ENCODE peak calls at places on chromosomes 12 and 14, in five cellular contexts. F is nephron progenitor cell, Y is foreskin fibroblast, R is A549, Q is tibial artery. C is an unnamed sample.

GRCh38 chr14:90184094-90184493 is 72.3 kb upstream of the PSMC1 start:
- DNase-seq in F (no peak), Y (no peak), R (no peak), Q (no peak), C (no peak)

GRCh38 chr14:37508500-37508899 is 86.5 kb downstream of the FOXA1 start:
- DNase-seq in F (no peak), Y (no peak), R (no peak), Q (no peak), C (no peak)

GRCh38 chr14:30389134-30389900 is 169.6 kb upstream of the G2E3 start:
- DNase-seq in F (no peak), Y (peak; percentile 2), R (no peak), Q (no peak), C (no peak)

GRCh38 chr14:103543721-103544626 is 15.0 kb downstream of the TRMT61A start:
- DNase-seq in F (no peak), Y (no peak), R (no peak), Q (peak; percentile 27), C (no peak)

GRCh38 chr12:6049992-6050391 is 74.5 kb downstream of the VWF start:
- DNase-seq in F (no peak), Y (no peak), R (no peak), Q (no peak), C (no peak)

GRCh38 chr14:90625445-90625844 is 190.8 kb downstream of the TTC7B start:
- DNase-seq in F (no peak), Y (peak; percentile 8), R (no peak), Q (no peak), C (no peak)

GRCh38 chr12:116423053-116423452 is 136.1 kb upstream of the MAP1LC3B2 start:
- DNase-seq in F (no peak), Y (peak; percentile 75), R (no peak), Q (no peak), C (no peak)

GRCh38 chr12:11649413-11650278 is at the start of gene ETV6:
- DNase-seq in F (peak; percentile 76), Y (peak; percentile 81), R (peak; percentile 87), Q (peak; percentile 80), C (peak; percentile 78)

GRCh38 chr12:128088926-128089325 is 178.0 kb upstream of the TMEM132C start:
- DNase-seq in F (no peak), Y (no peak), R (no peak), Q (no peak), C (no peak)

GRCh38 chr14:67653651-67654280 is 20.7 kb downstream of the VTI1B start:
- DNase-seq in F (no peak), Y (no peak), R (no peak), Q (no peak), C (no peak)

GRCh38 chr12:126874427-126875026 is 1392.4 kb upstream of the TMEM132C start:
- DNase-seq in F (peak; percentile 82), Y (no peak), R (peak; percentile 63), Q (peak; percentile 22), C (peak; percentile 73)

DNA sequence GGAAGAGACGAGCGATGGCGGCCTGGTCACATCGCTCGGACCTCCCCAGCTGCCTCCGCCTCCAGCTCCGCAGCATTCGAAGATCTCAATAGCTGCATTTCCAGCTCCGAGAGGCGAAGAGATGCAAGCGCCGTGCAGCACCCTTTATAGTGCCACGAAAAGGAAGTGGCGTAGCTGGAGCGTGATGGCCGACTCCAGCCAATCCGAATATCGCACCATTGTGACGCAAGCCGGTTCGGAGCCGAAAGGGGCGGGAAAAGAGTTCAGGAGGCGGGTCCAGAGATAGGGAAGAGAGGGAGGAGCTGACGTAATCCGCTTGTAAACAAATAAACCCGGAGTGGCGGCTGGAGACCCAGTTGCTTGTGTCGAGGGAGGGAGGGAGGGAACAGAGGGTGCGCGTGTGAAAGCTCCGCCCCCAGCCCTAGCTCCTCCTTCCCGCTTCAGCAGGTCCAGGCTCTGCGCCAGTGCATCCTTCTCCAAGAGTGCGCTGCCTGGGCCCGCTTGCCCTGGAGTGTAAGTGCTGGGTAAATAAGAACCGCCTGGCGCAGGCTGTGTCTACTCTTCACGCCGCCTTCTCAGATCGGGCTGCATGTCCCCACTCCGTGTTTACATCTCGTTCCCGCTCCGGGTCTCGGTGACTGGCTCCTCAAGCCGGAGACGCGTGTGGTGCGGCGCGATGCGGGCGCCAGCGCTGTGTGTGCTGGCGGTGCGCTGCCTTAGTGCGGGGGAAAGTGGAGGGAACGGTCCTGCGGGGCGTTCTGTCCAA is at the start of gene BTG1:
- DNase-seq in F (peak; percentile 97), Y (peak; percentile 100), R (peak; percentile 100), Q (peak; percentile 98), C (peak; percentile 96)
- TF ChIP-seq CTCF in F (no peak), Y (no peak), R (no peak), Q (no peak), C (no peak)

GRCh38 chr14:100304825-100305445 is 1.3 kb downstream of the SLC25A29 start:
- DNase-seq in F (peak; percentile 49), Y (peak; percentile 18), R (peak; percentile 35), Q (peak; percentile 49), C (no peak)
- TF ChIP-seq CTCF in F (no peak), Y (no peak), R (no peak), Q (no peak), C (no peak)

GRCh38 chr12:113960030-113960429 is 6.1 kb downstream of the RBM19 start:
- DNase-seq in F (no peak), Y (no peak), R (no peak), Q (no peak), C (no peak)

GRCh38 chr12:113965951-113966797 is at the start of gene RBM19:
- DNase-seq in F (peak; percentile 98), Y (peak; percentile 97), R (peak; percentile 98), Q (peak; percentile 96), C (peak; percentile 91)

GRCh38 chr12:113959096-113959495 is 7.0 kb downstream of the RBM19 start:
- DNase-seq in F (no peak), Y (no peak), R (no peak), Q (no peak), C (no peak)

GRCh38 chr12:113961921-113962710 is 4.0 kb downstream of the RBM19 start:
- DNase-seq in F (no peak), Y (peak; percentile 68), R (peak; percentile 18), Q (no peak), C (no peak)

GRCh38 chr12:113962733-113963132 is 3.4 kb downstream of the RBM19 start:
- DNase-seq in F (no peak), Y (no peak), R (no peak), Q (no peak), C (no peak)
- TF ChIP-seq CTCF in F (no peak), Y (no peak), R (no peak), Q (no peak), C (no peak)

DNA sequence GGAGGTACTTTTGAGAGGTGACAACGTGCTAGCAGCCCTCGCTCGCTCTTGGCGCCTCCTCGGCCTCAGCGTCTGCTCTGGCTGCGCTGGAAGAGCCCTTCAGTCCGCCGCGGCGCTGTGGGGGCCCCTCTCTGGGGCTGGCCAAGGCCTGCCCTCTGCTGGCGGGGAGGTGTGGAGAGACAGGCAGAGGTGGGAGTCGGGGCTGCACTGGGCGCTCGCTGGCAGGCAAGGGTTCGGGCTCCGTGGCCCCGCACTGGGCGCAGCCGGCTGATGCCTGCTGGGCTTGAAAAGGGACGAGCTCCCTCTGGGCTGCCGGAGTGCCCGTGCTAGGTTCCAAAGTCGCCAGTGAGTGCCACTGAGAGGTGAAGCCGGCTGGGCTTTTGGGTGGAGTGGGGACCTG is 580.0 kb downstream of the DIO2 start:
- DNase-seq in F (no peak), Y (no peak), R (no peak), Q (no peak), C (no peak)
- TF ChIP-seq CTCF in F (no peak), Y (no peak), R (no peak), Q (no peak), C (no peak)

GRCh38 chr12:98591209-98591608 is 2.3 kb upstream of the SLC25A3 start:
- DNase-seq in F (no peak), Y (no peak), R (no peak), Q (no peak), C (no peak)

GRCh38 chr12:98594050-98594853 is 766 bp downstream of the SLC25A3 start:
- DNase-seq in F (peak; percentile 30), Y (no peak), R (no peak), Q (peak; percentile 50), C (peak; percentile 59)

GRCh38 chr12:98592825-98593322 is 612 bp upstream of the SLC25A3 start:
- DNase-seq in F (no peak), Y (no peak), R (no peak), Q (no peak), C (no peak)

GRCh38 chr12:98595152-98595988 is 1.9 kb downstream of the SLC25A3 start:
- DNase-seq in F (no peak), Y (peak; percentile 46), R (no peak), Q (no peak), C (no peak)

DNA sequence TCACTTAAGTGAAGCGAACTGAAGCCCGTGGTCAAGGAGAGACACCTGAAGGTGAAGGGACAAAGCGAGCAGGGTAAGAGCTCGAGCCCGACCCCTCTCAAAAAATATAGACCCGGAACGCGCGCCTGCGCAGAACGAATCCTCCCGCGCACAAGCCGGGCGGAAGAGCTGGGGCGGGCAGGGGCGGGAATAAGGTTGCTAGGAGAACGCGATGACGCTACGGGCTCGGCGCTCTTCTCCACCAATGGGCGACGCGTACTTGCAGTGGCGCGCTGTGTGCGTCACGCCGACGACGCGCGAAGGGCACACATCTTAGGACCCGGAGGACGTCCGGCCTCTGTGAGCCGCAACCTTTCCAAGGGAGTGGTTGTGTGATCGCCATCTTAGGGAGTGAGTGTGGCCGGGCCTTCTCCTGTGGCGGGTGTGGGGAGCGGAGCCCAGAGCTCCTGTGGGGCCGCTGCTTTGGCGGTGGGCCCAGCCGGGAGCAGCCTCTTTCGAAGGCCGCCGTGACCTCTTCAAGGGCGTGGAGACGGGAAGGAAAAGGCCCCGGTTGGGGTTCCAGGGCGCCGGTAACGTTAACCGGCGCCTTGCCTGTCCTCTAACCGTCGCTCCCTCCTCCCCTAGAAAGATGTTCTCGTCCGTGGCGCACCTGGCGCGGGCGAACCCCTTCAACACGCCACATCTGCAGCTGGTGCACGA is at the start of gene SLC25A3:
- DNase-seq in F (peak; percentile 94), Y (peak; percentile 98), R (peak; percentile 100), Q (peak; percentile 97), C (peak; percentile 90)
- TF ChIP-seq CTCF in F (no peak), Y (no peak), R (no peak), Q (no peak), C (no peak)

DNA sequence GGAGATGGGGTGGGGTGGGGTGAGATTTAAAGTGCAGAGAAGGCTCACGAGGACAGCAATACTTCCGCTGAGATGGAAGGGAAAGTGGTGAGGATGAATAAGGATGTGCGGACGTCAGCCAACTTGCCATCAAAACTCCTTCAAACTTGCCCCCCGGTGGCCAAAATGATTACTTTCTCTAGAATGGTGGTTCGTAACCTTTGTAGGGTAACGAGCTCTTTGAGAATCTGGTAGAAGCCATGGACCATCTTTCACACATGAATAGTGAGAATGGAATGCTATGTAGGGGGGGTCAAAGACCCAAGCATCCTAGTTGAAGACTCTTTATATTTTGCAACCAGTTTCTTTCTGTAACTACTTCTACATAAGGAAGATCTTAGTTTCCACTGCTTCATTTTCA is 245.9 kb upstream of the DDHD1 start:
- DNase-seq in F (peak; percentile 10), Y (peak; percentile 50), R (peak; percentile 24), Q (no peak), C (no peak)
- TF ChIP-seq CTCF in F (peak; percentile 9), Y (peak; percentile 18), R (peak; percentile 18), Q (no peak), C (peak; percentile 23)

GRCh38 chr14:34981743-34982420 is 910 bp upstream of the SRP54 start:
- DNase-seq in F (peak; percentile 40), Y (peak; percentile 32), R (peak; percentile 58), Q (peak; percentile 22), C (no peak)
- TF ChIP-seq CTCF in F (peak; percentile 25), Y (no peak), R (no peak), Q (no peak), C (peak; percentile 20)

C was measured in mesothelial cell of epicardium.